ENCODE peak calls at places on chromosomes 2 and 18, in seven cellular contexts. N, D, K, T, V, I and S are unnamed samples.

GRCh38 chr2:96117701-96118588 is 1.6 kb upstream of the ADRA2B start:
- DNase-seq in N (no peak), D (no peak), K (no peak), T (no peak), V (no peak), I (peak; percentile 38), S (peak; percentile 42)

GRCh38 chr2:168649105-168649504 is 153.3 kb upstream of the NOSTRIN start:
- DNase-seq in N (no peak), D (no peak), K (no peak), T (no peak), V (no peak), I (no peak), S (no peak)

GRCh38 chr2:23485841-23486395 is 100.9 kb downstream of the KLHL29 start:
- DNase-seq in N (no peak), D (no peak), K (no peak), T (no peak), V (no peak), I (no peak), S (no peak)

GRCh38 chr18:11654736-11655604 is 34.1 kb upstream of the GNAL start:
- DNase-seq in N (peak; percentile 32), D (peak; percentile 27), K (no peak), T (peak; percentile 94), V (no peak), I (peak; percentile 69), S (peak; percentile 77)

GRCh38 chr2:75476778-75477177 is 84.0 kb downstream of the EVA1A start:
- DNase-seq in N (no peak), D (no peak), K (no peak), T (no peak), V (no peak), I (no peak), S (no peak)

GRCh38 chr2:27798948-27799645 is 27.6 kb downstream of the MRPL33 start:
- DNase-seq in N (peak; percentile 93), D (peak; percentile 89), K (no peak), T (peak; percentile 34), V (peak; percentile 89), I (no peak), S (peak; percentile 60)

GRCh38 chr2:226403360-226403759 is 396.3 kb downstream of the IRS1 start:
- DNase-seq in N (no peak), D (no peak), K (no peak), T (no peak), V (peak; percentile 94), I (no peak), S (no peak)

GRCh38 chr2:197240713-197241050 is 69.9 kb downstream of the ANKRD44 start:
- DNase-seq in N (no peak), D (no peak), K (no peak), T (no peak), V (no peak), I (no peak), S (no peak)

GRCh38 chr2:222398446-222398885 is 25.9 kb upstream of the SGPP2 start:
- DNase-seq in N (no peak), D (no peak), K (no peak), T (no peak), V (no peak), I (no peak), S (no peak)

GRCh38 chr2:216233281-216233995 is 124.3 kb downstream of the XRCC5 start:
- DNase-seq in N (no peak), D (no peak), K (no peak), T (no peak), V (no peak), I (no peak), S (no peak)

GRCh38 chr18:58896268-58896667 is 31.6 kb downstream of the ZNF532 start:
- DNase-seq in N (no peak), D (no peak), K (peak; percentile 36), T (no peak), V (no peak), I (no peak), S (no peak)

GRCh38 chr2:54558976-54559410 is 102.9 kb downstream of the SPTBN1 start:
- DNase-seq in N (no peak), D (no peak), K (no peak), T (no peak), V (no peak), I (peak; percentile 39), S (peak; percentile 62)

GRCh38 chr2:54557211-54557600 is 101.1 kb downstream of the SPTBN1 start:
- DNase-seq in N (no peak), D (no peak), K (no peak), T (no peak), V (no peak), I (no peak), S (no peak)

GRCh38 chr2:54558188-54558975 is 102.3 kb downstream of the SPTBN1 start:
- DNase-seq in N (peak; percentile 86), D (peak; percentile 56), K (no peak), T (peak; percentile 72), V (peak; percentile 78), I (peak; percentile 76), S (peak; percentile 90)

GRCh38 chr2:54556659-54557121 is 100.6 kb downstream of the SPTBN1 start:
- DNase-seq in N (no peak), D (no peak), K (no peak), T (no peak), V (no peak), I (no peak), S (no peak)

DNA sequence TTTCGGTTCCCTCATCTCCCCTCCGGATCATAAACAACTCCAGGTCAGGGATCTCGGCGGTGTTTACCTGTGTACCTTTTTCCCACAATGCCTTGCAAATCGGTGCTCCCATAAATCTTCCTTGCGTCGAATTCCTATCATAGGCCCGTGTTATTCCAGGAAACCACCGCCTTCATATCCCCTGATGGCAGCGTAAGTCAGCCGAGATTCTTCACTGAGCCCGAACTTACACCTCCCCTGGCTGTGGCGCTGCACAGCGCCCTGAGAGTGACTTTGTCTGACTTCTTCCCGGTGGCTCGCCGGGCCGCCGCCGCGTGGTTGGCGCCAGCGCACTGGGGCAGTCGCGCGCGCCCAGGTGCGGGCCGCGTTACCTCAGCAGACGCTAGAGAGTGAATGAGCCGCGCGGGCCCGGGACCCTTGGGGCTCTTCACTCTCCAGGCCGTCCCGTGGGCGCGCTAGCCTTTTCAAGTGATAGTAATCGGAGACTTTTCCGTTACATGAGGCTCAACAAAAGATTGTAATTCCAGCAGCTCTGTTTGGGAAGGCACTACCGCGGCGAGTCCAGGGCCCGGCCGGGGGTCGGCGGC is 101.6 kb downstream of the SPTBN1 start:
- DNase-seq in N (peak; percentile 73), D (peak; percentile 81), K (no peak), T (peak; percentile 83), V (peak; percentile 74), I (peak; percentile 58), S (peak; percentile 55)
- TF ChIP-seq EZH2 in N (no peak), D (no peak), K (no peak), T (no peak), V (no peak), I (no peak), S (no peak)

GRCh38 chr2:218006741-218007140 is 3.9 kb upstream of the TNS1 start:
- DNase-seq in N (no peak), D (no peak), K (no peak), T (no peak), V (no peak), I (no peak), S (no peak)

GRCh38 chr2:218010838-218011616 is 8.2 kb upstream of the TNS1 start:
- DNase-seq in N (no peak), D (no peak), K (no peak), T (no peak), V (no peak), I (no peak), S (no peak)

GRCh38 chr2:218010116-218010837 is 7.5 kb upstream of the TNS1 start:
- DNase-seq in N (peak; percentile 26), D (no peak), K (no peak), T (peak; percentile 76), V (no peak), I (peak; percentile 58), S (peak; percentile 59)

GRCh38 chr2:218009191-218010114 is 6.7 kb upstream of the TNS1 start:
- DNase-seq in N (no peak), D (no peak), K (no peak), T (no peak), V (no peak), I (no peak), S (peak; percentile 62)

GRCh38 chr2:218008060-218009040 is 5.6 kb upstream of the TNS1 start:
- DNase-seq in N (peak; percentile 32), D (no peak), K (no peak), T (no peak), V (no peak), I (no peak), S (no peak)
- H3K4me2 ChIP-seq in N (no peak overlapping the region), D (no peak overlapping the region), K (no peak overlapping the region), T (no peak overlapping the region), V (no peak overlapping the region), I (no peak overlapping the region), S (no peak overlapping the region)

GRCh38 chr2:177229448-177230242 is 17.1 kb downstream of the HNRNPA3 start:
- DNase-seq in N (no peak), D (no peak), K (no peak), T (no peak), V (no peak), I (no peak), S (no peak)

GRCh38 chr2:177232098-177232704 is 19.6 kb downstream of the HNRNPA3 start:
- DNase-seq in N (no peak), D (no peak), K (no peak), T (no peak), V (no peak), I (no peak), S (no peak)

GRCh38 chr2:177234267-177234666 is 21.7 kb downstream of the HNRNPA3 start:
- DNase-seq in N (no peak), D (no peak), K (no peak), T (no peak), V (no peak), I (no peak), S (no peak)

GRCh38 chr2:177235855-177236437 is 23.4 kb downstream of the HNRNPA3 start:
- DNase-seq in N (no peak), D (no peak), K (no peak), T (no peak), V (no peak), I (no peak), S (no peak)

GRCh38 chr2:177231270-177231669 is 18.7 kb downstream of the HNRNPA3 start:
- DNase-seq in N (no peak), D (no peak), K (no peak), T (no peak), V (no peak), I (no peak), S (no peak)
- TF ChIP-seq POLR2AphosphoS5 in N (no peak), D (no peak), K (no peak), T (no peak), V (no peak), I (no peak), S (no peak)

DNA sequence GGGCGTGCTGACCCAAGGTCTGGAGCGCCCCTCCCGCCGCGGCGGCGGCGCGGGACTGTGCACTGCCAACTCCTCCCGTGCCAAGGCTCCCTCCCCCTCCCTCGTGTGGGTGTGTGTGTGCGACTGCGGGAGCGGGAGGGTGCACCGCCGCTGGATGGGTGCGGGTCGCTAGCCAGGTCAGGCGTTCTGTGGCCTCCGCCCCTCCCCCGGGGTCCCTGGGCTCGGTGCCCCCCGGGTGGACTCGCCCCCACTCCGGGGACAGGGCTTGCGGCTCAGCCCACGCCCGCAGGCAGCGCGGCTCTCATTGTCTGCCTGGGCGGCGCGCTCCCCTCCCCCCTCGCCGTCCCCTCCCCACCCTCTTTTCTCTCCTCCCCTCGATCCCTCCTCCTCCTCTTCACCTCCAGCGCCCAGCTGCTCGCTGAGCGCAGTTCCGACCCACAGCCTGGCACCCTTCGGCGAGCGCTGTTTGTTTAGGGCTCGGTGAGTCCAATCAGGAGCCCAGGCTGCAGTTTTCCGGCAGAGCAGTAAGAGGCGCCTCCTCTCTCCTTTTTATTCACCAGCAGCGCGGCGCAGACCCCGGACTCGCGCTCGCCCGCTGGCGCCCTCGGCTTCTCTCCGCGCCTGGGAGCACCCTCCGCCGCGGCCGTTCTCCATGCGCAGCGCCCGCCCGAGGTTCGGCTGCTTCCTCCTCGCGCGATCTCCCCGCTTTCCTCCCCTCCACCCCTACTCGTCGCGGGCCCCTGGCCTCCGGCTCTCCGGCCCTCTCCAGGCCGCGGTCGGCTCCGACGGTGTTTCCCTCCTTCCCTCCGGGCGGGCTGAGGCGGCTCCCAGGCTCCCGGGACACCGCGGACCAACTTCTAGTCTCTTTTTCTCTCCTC is at the start of gene GATA6:
- DNase-seq in N (peak; percentile 95), D (peak; percentile 85), K (no peak), T (peak; percentile 87), V (peak; percentile 84), I (peak; percentile 80), S (peak; percentile 88)
- TF ChIP-seq EZH2 in N (no peak), D (no peak), K (no peak), T (no peak), V (no peak), I (no peak), S (no peak)